ENCODE peak calls at places on chromosome 19, in seven cellular contexts. One of them, this sample, is unnamed.

GRCh38 chr19:49701271-49701786 is 10.4 kb downstream of the CPT1C start:
- DNase-seq in HCT116: no peak
- DNase-seq in GM12891: no peak
- DNase-seq in prostate gland: no peak
- DNase-seq in K562: peak
- DNase-seq in transverse colon: no peak
- DNase-seq in breast epithelium: no peak
- DNase-seq in this sample: no peak

GRCh38 chr19:57302020-57302465 is 18.2 kb upstream of the ZNF543 start:
- DNase-seq in HCT116: no peak
- DNase-seq in GM12891: no peak
- DNase-seq in prostate gland: no peak
- DNase-seq in K562: no peak
- DNase-seq in transverse colon: no peak
- DNase-seq in breast epithelium: no peak
- DNase-seq in this sample: no peak

GRCh38 chr19:1979017-1979416 is 36.5 kb downstream of the BTBD2 start:
- DNase-seq in HCT116: no peak
- DNase-seq in GM12891: no peak
- DNase-seq in prostate gland: no peak
- DNase-seq in K562: no peak
- DNase-seq in transverse colon: no peak
- DNase-seq in breast epithelium: no peak
- DNase-seq in this sample: no peak

GRCh38 chr19:13987101-13987890 is 18.8 kb downstream of the RFX1 start:
- DNase-seq in HCT116: no peak
- DNase-seq in GM12891: no peak
- DNase-seq in prostate gland: no peak
- DNase-seq in K562: no peak
- DNase-seq in transverse colon: no peak
- DNase-seq in breast epithelium: no peak
- DNase-seq in this sample: no peak

GRCh38 chr19:13281567-13282291 is 131.5 kb downstream of the IER2 start:
- DNase-seq in HCT116: no peak
- DNase-seq in GM12891: no peak
- DNase-seq in prostate gland: no peak
- DNase-seq in K562: no peak
- DNase-seq in transverse colon: no peak
- DNase-seq in breast epithelium: no peak
- DNase-seq in this sample: no peak

GRCh38 chr19:12293771-12294307 is 844 bp downstream of the ZNF44 start:
- DNase-seq in HCT116: peak
- DNase-seq in GM12891: peak
- DNase-seq in prostate gland: peak
- DNase-seq in K562: peak
- DNase-seq in transverse colon: peak
- DNase-seq in breast epithelium: peak
- DNase-seq in this sample: peak

GRCh38 chr19:53432088-53432661 is 391 bp downstream of the ZNF761 start:
- DNase-seq in HCT116: no peak
- DNase-seq in GM12891: no peak
- DNase-seq in prostate gland: no peak
- DNase-seq in K562: peak
- DNase-seq in transverse colon: peak
- DNase-seq in breast epithelium: no peak
- DNase-seq in this sample: no peak

GRCh38 chr19:49149652-49150105 is 5.5 kb downstream of the HRC start:
- DNase-seq in HCT116: peak
- DNase-seq in GM12891: no peak
- DNase-seq in prostate gland: peak
- DNase-seq in K562: peak
- DNase-seq in transverse colon: peak
- DNase-seq in breast epithelium: peak
- DNase-seq in this sample: no peak

GRCh38 chr19:48506138-48506733 is 5.4 kb downstream of the LMTK3 start:
- DNase-seq in HCT116: no peak
- DNase-seq in GM12891: no peak
- DNase-seq in prostate gland: no peak
- DNase-seq in K562: peak
- DNase-seq in transverse colon: no peak
- DNase-seq in breast epithelium: no peak
- DNase-seq in this sample: peak

GRCh38 chr19:19775891-19776205 is 42.9 kb upstream of the ZNF14 start:
- DNase-seq in HCT116: no peak
- DNase-seq in GM12891: no peak
- DNase-seq in prostate gland: no peak
- DNase-seq in K562: peak
- DNase-seq in transverse colon: no peak
- DNase-seq in breast epithelium: no peak
- DNase-seq in this sample: no peak

GRCh38 chr19:19460761-19461265 is 54.5 kb downstream of the TSSK6 start:
- DNase-seq in HCT116: no peak
- DNase-seq in GM12891: peak
- DNase-seq in prostate gland: no peak
- DNase-seq in K562: no peak
- DNase-seq in transverse colon: peak
- DNase-seq in breast epithelium: no peak
- DNase-seq in this sample: no peak

GRCh38 chr19:57583521-57584416 is at the start of gene ZIK1:
- DNase-seq in HCT116: no peak
- DNase-seq in GM12891: peak
- DNase-seq in prostate gland: peak
- DNase-seq in K562: no peak
- DNase-seq in transverse colon: peak
- DNase-seq in breast epithelium: peak
- DNase-seq in this sample: peak

GRCh38 chr19:56856822-56857221 is 16.3 kb upstream of the PEG3 start:
- DNase-seq in HCT116: no peak
- DNase-seq in GM12891: no peak
- DNase-seq in prostate gland: no peak
- DNase-seq in K562: no peak
- DNase-seq in transverse colon: no peak
- DNase-seq in breast epithelium: no peak
- DNase-seq in this sample: no peak

GRCh38 chr19:3784607-3785463 is 1.3 kb downstream of the MATK start:
- DNase-seq in HCT116: no peak
- DNase-seq in GM12891: no peak
- DNase-seq in prostate gland: no peak
- DNase-seq in K562: no peak
- DNase-seq in transverse colon: no peak
- DNase-seq in breast epithelium: no peak
- DNase-seq in this sample: no peak

GRCh38 chr19:20167020-20167644 is at the start of gene ZNF486:
- DNase-seq in HCT116: no peak
- DNase-seq in GM12891: peak
- DNase-seq in prostate gland: peak
- DNase-seq in K562: peak
- DNase-seq in transverse colon: peak
- DNase-seq in breast epithelium: peak
- DNase-seq in this sample: no peak

GRCh38 chr19:47112166-47112663 is 1.4 kb downstream of the ZC3H4 start:
- DNase-seq in HCT116: no peak
- DNase-seq in GM12891: peak
- DNase-seq in prostate gland: peak
- DNase-seq in K562: peak
- DNase-seq in transverse colon: peak
- DNase-seq in breast epithelium: peak
- DNase-seq in this sample: peak
- TF ChIP-seq POLR2AphosphoS5 in HCT116: peak
- TF ChIP-seq POLR2AphosphoS5 in GM12891: peak
- TF ChIP-seq POLR2AphosphoS5 in prostate gland: peak
- TF ChIP-seq POLR2AphosphoS5 in K562: peak
- TF ChIP-seq POLR2AphosphoS5 in transverse colon: peak
- TF ChIP-seq POLR2AphosphoS5 in breast epithelium: peak
- TF ChIP-seq POLR2AphosphoS5 in this sample: peak

GRCh38 chr19:7921955-7922840 is 2.1 kb downstream of the SNAPC2 start:
- DNase-seq in HCT116: no peak
- DNase-seq in GM12891: no peak
- DNase-seq in prostate gland: no peak
- DNase-seq in K562: no peak
- DNase-seq in transverse colon: no peak
- DNase-seq in breast epithelium: no peak
- DNase-seq in this sample: no peak

GRCh38 chr19:7918615-7919421 is 1.3 kb upstream of the SNAPC2 start:
- DNase-seq in HCT116: no peak
- DNase-seq in GM12891: no peak
- DNase-seq in prostate gland: no peak
- DNase-seq in K562: no peak
- DNase-seq in transverse colon: no peak
- DNase-seq in breast epithelium: no peak
- DNase-seq in this sample: no peak

GRCh38 chr19:7920520-7921301 is 573 bp downstream of the SNAPC2 start:
- DNase-seq in HCT116: peak
- DNase-seq in GM12891: peak
- DNase-seq in prostate gland: peak
- DNase-seq in K562: peak
- DNase-seq in transverse colon: peak
- DNase-seq in breast epithelium: peak
- DNase-seq in this sample: peak

GRCh38 chr19:7921302-7921954 is 1.3 kb downstream of the SNAPC2 start:
- DNase-seq in HCT116: no peak
- DNase-seq in GM12891: no peak
- DNase-seq in prostate gland: no peak
- DNase-seq in K562: no peak
- DNase-seq in transverse colon: no peak
- DNase-seq in breast epithelium: no peak
- DNase-seq in this sample: no peak

GRCh38 chr19:7919681-7920519 is at the start of gene SNAPC2:
- DNase-seq in HCT116: peak
- DNase-seq in GM12891: peak
- DNase-seq in prostate gland: peak
- DNase-seq in K562: peak
- DNase-seq in transverse colon: peak
- DNase-seq in breast epithelium: peak
- DNase-seq in this sample: peak
- TF ChIP-seq POLR2A in HCT116: no peak
- TF ChIP-seq POLR2A in GM12891: no peak
- TF ChIP-seq POLR2A in prostate gland: peak
- TF ChIP-seq POLR2A in K562: peak
- TF ChIP-seq POLR2A in transverse colon: peak
- TF ChIP-seq POLR2A in breast epithelium: no peak
- TF ChIP-seq POLR2A in this sample: peak

GRCh38 chr19:29476528-29476927 is 49.3 kb upstream of the VSTM2B start:
- DNase-seq in HCT116: no peak
- DNase-seq in GM12891: no peak
- DNase-seq in prostate gland: no peak
- DNase-seq in K562: no peak
- DNase-seq in transverse colon: no peak
- DNase-seq in breast epithelium: no peak
- DNase-seq in this sample: no peak

GRCh38 chr19:29480507-29480906 is 45.3 kb upstream of the VSTM2B start:
- DNase-seq in HCT116: no peak
- DNase-seq in GM12891: no peak
- DNase-seq in prostate gland: no peak
- DNase-seq in K562: no peak
- DNase-seq in transverse colon: no peak
- DNase-seq in breast epithelium: no peak
- DNase-seq in this sample: no peak

GRCh38 chr19:29479941-29480340 is 45.9 kb upstream of the VSTM2B start:
- DNase-seq in HCT116: no peak
- DNase-seq in GM12891: no peak
- DNase-seq in prostate gland: no peak
- DNase-seq in K562: no peak
- DNase-seq in transverse colon: no peak
- DNase-seq in breast epithelium: no peak
- DNase-seq in this sample: no peak

GRCh38 chr19:29478578-29479565 is 46.9 kb upstream of the VSTM2B start:
- DNase-seq in HCT116: peak
- DNase-seq in GM12891: no peak
- DNase-seq in prostate gland: no peak
- DNase-seq in K562: peak
- DNase-seq in transverse colon: no peak
- DNase-seq in breast epithelium: no peak
- DNase-seq in this sample: no peak

DNA sequence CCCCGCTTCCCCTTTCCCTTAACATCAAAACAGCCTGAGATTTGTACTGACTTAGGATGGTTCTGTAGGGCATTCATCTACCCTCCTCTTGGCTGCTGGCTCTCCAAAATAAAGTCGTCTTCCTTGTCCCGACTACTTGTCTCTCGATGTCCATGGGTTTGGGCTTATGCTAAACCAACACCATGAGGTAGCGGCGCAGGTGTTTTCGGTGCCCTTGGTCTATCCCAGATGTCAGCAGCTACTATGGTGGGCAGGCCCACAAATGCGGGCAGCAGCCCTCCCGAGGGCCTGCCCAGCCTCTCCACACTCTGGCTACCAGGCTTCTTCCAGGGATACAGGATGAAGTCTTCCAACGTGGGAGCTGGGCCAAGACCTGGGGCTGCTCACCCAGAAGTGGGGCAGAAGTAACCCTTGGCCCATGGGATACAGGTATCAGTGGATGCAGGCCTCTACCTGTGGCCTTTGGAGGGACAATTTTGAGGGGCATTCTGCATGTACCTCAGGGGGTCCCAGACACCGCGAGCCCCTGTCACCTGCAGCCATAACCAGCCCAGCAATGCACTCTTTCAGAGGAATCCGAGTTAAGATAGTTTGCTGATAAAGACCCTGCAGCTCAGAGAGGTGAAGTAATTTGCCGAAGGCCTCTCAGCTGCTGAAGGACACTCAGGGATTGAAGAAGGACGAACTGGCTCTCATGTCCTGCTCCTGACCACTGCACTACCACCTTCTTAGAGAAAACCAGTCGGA is 47.8 kb upstream of the VSTM2B start:
- DNase-seq in HCT116: no peak
- DNase-seq in GM12891: no peak
- DNase-seq in prostate gland: no peak
- DNase-seq in K562: no peak
- DNase-seq in transverse colon: no peak
- DNase-seq in breast epithelium: no peak
- DNase-seq in this sample: no peak
- TF ChIP-seq POLR2AphosphoS5 in HCT116: no peak
- TF ChIP-seq POLR2AphosphoS5 in GM12891: no peak
- TF ChIP-seq POLR2AphosphoS5 in prostate gland: no peak
- TF ChIP-seq POLR2AphosphoS5 in K562: no peak
- TF ChIP-seq POLR2AphosphoS5 in transverse colon: no peak
- TF ChIP-seq POLR2AphosphoS5 in breast epithelium: no peak
- TF ChIP-seq POLR2AphosphoS5 in this sample: no peak

GRCh38 chr19:17292301-17293074 is 10.7 kb downstream of the ABHD8 start:
- DNase-seq in HCT116: peak
- DNase-seq in GM12891: peak
- DNase-seq in prostate gland: peak
- DNase-seq in K562: peak
- DNase-seq in transverse colon: peak
- DNase-seq in breast epithelium: no peak
- DNase-seq in this sample: peak
- TF ChIP-seq POLR2A in HCT116: peak
- TF ChIP-seq POLR2A in GM12891: no peak
- TF ChIP-seq POLR2A in prostate gland: no peak
- TF ChIP-seq POLR2A in K562: peak
- TF ChIP-seq POLR2A in transverse colon: peak
- TF ChIP-seq POLR2A in breast epithelium: no peak
- TF ChIP-seq POLR2A in this sample: peak

GRCh38 chr19:10402441-10403038 is 802 bp downstream of the CDC37 start:
- DNase-seq in HCT116: no peak
- DNase-seq in GM12891: no peak
- DNase-seq in prostate gland: no peak
- DNase-seq in K562: peak
- DNase-seq in transverse colon: peak
- DNase-seq in breast epithelium: no peak
- DNase-seq in this sample: no peak
- TF ChIP-seq POLR2AphosphoS5 in HCT116: no peak
- TF ChIP-seq POLR2AphosphoS5 in GM12891: no peak
- TF ChIP-seq POLR2AphosphoS5 in prostate gland: no peak
- TF ChIP-seq POLR2AphosphoS5 in K562: no peak
- TF ChIP-seq POLR2AphosphoS5 in transverse colon: peak
- TF ChIP-seq POLR2AphosphoS5 in breast epithelium: no peak
- TF ChIP-seq POLR2AphosphoS5 in this sample: no peak

This sample was measured in GM12892.